ENCODE peak calls at places on chromosomes 5 and 9, in nine cellular contexts. D is stimulated activated CD8-positive, alpha-beta memory T cell treated with anti-CD3 and anti-CD28 coated beads, Interleukin-4, amount 100 ng/mL, for 48 hours; R is iris pigment epithelial cell; V is EL; Y is Calu3; O is bronchial epithelial cell; P is A172; L is CD8-positive, alpha-beta T cell; G is GM13976. C is an unnamed sample.

GRCh38 chr5:113678924-113679575 is 165.6 kb downstream of the YTHDC2 start:
- DNase-seq in D (peak), R (peak), V (peak), Y (peak), O (peak), P (peak), L (no peak), G (peak), C (no peak)

GRCh38 chr9:21812415-21812814 is 10.0 kb downstream of the MTAP start:
- DNase-seq in D (no peak), R (peak), V (peak), Y (peak), O (peak), P (no peak), L (no peak), G (no peak), C (no peak)

GRCh38 chr5:122997294-122997693 is 39.2 kb downstream of the PPIC start:
- DNase-seq in D (no peak), R (no peak), V (no peak), Y (no peak), O (no peak), P (no peak), L (no peak), G (no peak), C (no peak)

GRCh38 chr9:117178596-117179111 is 236.2 kb downstream of the ASTN2 start:
- DNase-seq in D (no peak), R (peak), V (no peak), Y (no peak), O (peak), P (no peak), L (no peak), G (no peak), C (no peak)

GRCh38 chr9:7273575-7273974 is 515.8 kb downstream of the KDM4C start:
- DNase-seq in D (no peak), R (no peak), V (peak), Y (no peak), O (peak), P (no peak), L (no peak), G (no peak), C (no peak)

GRCh38 chr5:97528941-97529340 is 345.9 kb upstream of the RIOK2 start:
- DNase-seq in D (no peak), R (peak), V (peak), Y (no peak), O (no peak), P (peak), L (no peak), G (no peak), C (no peak)

GRCh38 chr9:93184439-93185221 is 691 bp downstream of the WNK2 start:
- DNase-seq in D (no peak), R (no peak), V (no peak), Y (peak), O (no peak), P (no peak), L (no peak), G (peak), C (no peak)

GRCh38 chr9:91374939-91375338 is 13.2 kb upstream of the AUH start:
- DNase-seq in D (no peak), R (peak), V (peak), Y (no peak), O (peak), P (peak), L (no peak), G (no peak), C (no peak)

GRCh38 chr9:33676746-33677505 is 118.4 kb upstream of the PRSS3 start:
- DNase-seq in D (peak), R (peak), V (peak), Y (no peak), O (no peak), P (no peak), L (peak), G (peak), C (peak)

GRCh38 chr9:78871452-78872331 is 574.8 kb downstream of the PSAT1 start:
- DNase-seq in D (no peak), R (peak), V (peak), Y (no peak), O (peak), P (peak), L (no peak), G (no peak), C (no peak)

GRCh38 chr5:149799119-149799623 is 69.1 kb downstream of the PPARGC1B start:
- DNase-seq in D (no peak), R (peak), V (peak), Y (no peak), O (peak), P (peak), L (no peak), G (no peak), C (no peak)

GRCh38 chr9:899440-900184 is 58.1 kb downstream of the DMRT1 start:
- DNase-seq in D (no peak), R (no peak), V (no peak), Y (no peak), O (no peak), P (peak), L (no peak), G (peak), C (no peak)